ENCODE peak calls at places on chromosomes 6 and 20, in five cellular contexts. One of them, this sample, is unnamed. For H3K4me1, the result is how much of the 10 kb centered on the place peaks cover.

GRCh38 chr6:132715204-132715603 is 1.3 kb upstream of the VNN1 start:
- DNase-seq in heart left ventricle: peak
- DNase-seq in ovary: no peak
- DNase-seq in IMR-90: peak
- DNase-seq in OCI-LY7: no peak
- DNase-seq in this sample: peak

GRCh38 chr6:87944541-87944954 is 103.1 kb upstream of the SPACA1 start:
- DNase-seq in heart left ventricle: peak
- DNase-seq in OCI-LY7: peak
- DNase-seq in ovary: no peak
- DNase-seq in IMR-90: peak
- DNase-seq in this sample: peak

GRCh38 chr6:16163066-16163465 is 34.2 kb downstream of the MYLIP start:
- DNase-seq in IMR-90: no peak
- DNase-seq in OCI-LY7: no peak
- DNase-seq in heart left ventricle: no peak
- DNase-seq in ovary: no peak
- DNase-seq in this sample: no peak

GRCh38 chr6:130776287-130776925 is 50.8 kb upstream of the SMLR1 start:
- DNase-seq in ovary: no peak
- DNase-seq in IMR-90: no peak
- DNase-seq in heart left ventricle: no peak
- DNase-seq in OCI-LY7: no peak
- DNase-seq in this sample: no peak

GRCh38 chr6:168093634-168094033 is 14.6 kb upstream of the FRMD1 start:
- DNase-seq in heart left ventricle: peak
- DNase-seq in ovary: no peak
- DNase-seq in IMR-90: no peak
- DNase-seq in OCI-LY7: no peak
- DNase-seq in this sample: no peak

GRCh38 chr6:52509281-52510212 is 67.3 kb downstream of the TRAM2 start:
- DNase-seq in OCI-LY7: no peak
- DNase-seq in ovary: no peak
- DNase-seq in heart left ventricle: no peak
- DNase-seq in IMR-90: no peak
- DNase-seq in this sample: no peak

GRCh38 chr6:121319112-121319553 is 15.1 kb downstream of the TBC1D32 start:
- DNase-seq in IMR-90: peak
- DNase-seq in OCI-LY7: no peak
- DNase-seq in heart left ventricle: no peak
- DNase-seq in ovary: no peak
- DNase-seq in this sample: no peak

GRCh38 chr6:108609276-108609769 is 48.6 kb downstream of the FOXO3 start:
- DNase-seq in ovary: no peak
- DNase-seq in IMR-90: peak
- DNase-seq in OCI-LY7: no peak
- DNase-seq in heart left ventricle: no peak
- DNase-seq in this sample: no peak

GRCh38 chr6:134092449-134092848 is 40.0 kb upstream of the SLC2A12 start:
- DNase-seq in ovary: no peak
- DNase-seq in OCI-LY7: no peak
- DNase-seq in heart left ventricle: no peak
- DNase-seq in IMR-90: no peak
- DNase-seq in this sample: no peak

GRCh38 chr6:132132911-132133639 is 181.9 kb upstream of the CCN2 start:
- DNase-seq in ovary: no peak
- DNase-seq in IMR-90: peak
- DNase-seq in OCI-LY7: no peak
- DNase-seq in heart left ventricle: no peak
- DNase-seq in this sample: no peak

GRCh38 chr6:160261991-160262718 is 3.5 kb upstream of the SLC22A2 start:
- DNase-seq in heart left ventricle: no peak
- DNase-seq in IMR-90: no peak
- DNase-seq in OCI-LY7: no peak
- DNase-seq in ovary: no peak
- DNase-seq in this sample: no peak

GRCh38 chr20:36374995-36375394 is 68.9 kb downstream of the DLGAP4 start:
- DNase-seq in ovary: no peak
- DNase-seq in OCI-LY7: no peak
- DNase-seq in heart left ventricle: no peak
- DNase-seq in IMR-90: no peak
- DNase-seq in this sample: no peak

GRCh38 chr6:132399376-132400074 is 1.8 kb downstream of the MOXD1 start:
- DNase-seq in OCI-LY7: no peak
- DNase-seq in ovary: no peak
- DNase-seq in heart left ventricle: no peak
- DNase-seq in IMR-90: peak
- DNase-seq in this sample: no peak

GRCh38 chr6:38640216-38640909 is 634 bp upstream of the BTBD9 start:
- DNase-seq in IMR-90: no peak
- DNase-seq in OCI-LY7: no peak
- DNase-seq in ovary: peak
- DNase-seq in heart left ventricle: no peak
- DNase-seq in this sample: no peak

GRCh38 chr6:45969026-45969425 is 46.6 kb downstream of the CLIC5 start:
- DNase-seq in IMR-90: no peak
- DNase-seq in heart left ventricle: no peak
- DNase-seq in ovary: no peak
- DNase-seq in OCI-LY7: no peak
- DNase-seq in this sample: no peak

GRCh38 chr6:146017672-146018071 is 11.2 kb upstream of the GRM1 start:
- DNase-seq in heart left ventricle: no peak
- DNase-seq in IMR-90: no peak
- DNase-seq in OCI-LY7: no peak
- DNase-seq in ovary: no peak
- DNase-seq in this sample: no peak

GRCh38 chr20:41167118-41167470 is 29.8 kb downstream of the PLCG1 start:
- DNase-seq in IMR-90: no peak
- DNase-seq in OCI-LY7: no peak
- DNase-seq in ovary: peak
- DNase-seq in heart left ventricle: peak
- DNase-seq in this sample: no peak

GRCh38 chr6:66897576-66897975 is 1190.5 kb upstream of the EYS start:
- DNase-seq in IMR-90: peak
- DNase-seq in heart left ventricle: peak
- DNase-seq in ovary: no peak
- DNase-seq in OCI-LY7: peak
- DNase-seq in this sample: no peak

GRCh38 chr6:137056121-137056880 is 11.5 kb upstream of the IL20RA start:
- DNase-seq in IMR-90: no peak
- DNase-seq in heart left ventricle: no peak
- DNase-seq in ovary: no peak
- DNase-seq in OCI-LY7: no peak
- DNase-seq in this sample: no peak

GRCh38 chr6:89708316-89708715 is 69.8 kb upstream of the LYRM2 start:
- DNase-seq in IMR-90: no peak
- DNase-seq in ovary: no peak
- DNase-seq in heart left ventricle: no peak
- DNase-seq in OCI-LY7: no peak
- DNase-seq in this sample: peak

GRCh38 chr6:37456816-37457560 is 24.0 kb downstream of the CMTR1 start:
- DNase-seq in ovary: peak
- DNase-seq in OCI-LY7: no peak
- DNase-seq in IMR-90: peak
- DNase-seq in heart left ventricle: no peak
- DNase-seq in this sample: no peak

GRCh38 chr6:35718911-35719381 is 17.9 kb upstream of the ARMC12 start:
- DNase-seq in IMR-90: no peak
- DNase-seq in heart left ventricle: peak
- DNase-seq in ovary: peak
- DNase-seq in OCI-LY7: peak
- DNase-seq in this sample: no peak

GRCh38 chr20:47392015-47392720 is 35.7 kb upstream of the ZMYND8 start:
- DNase-seq in ovary: no peak
- DNase-seq in OCI-LY7: peak
- DNase-seq in heart left ventricle: no peak
- DNase-seq in IMR-90: peak
- DNase-seq in this sample: no peak

GRCh38 chr20:23970049-23970448 is 18.5 kb downstream of the GGTLC1 start:
- DNase-seq in heart left ventricle: no peak
- DNase-seq in OCI-LY7: no peak
- DNase-seq in IMR-90: no peak
- DNase-seq in ovary: no peak
- DNase-seq in this sample: no peak

GRCh38 chr6:45759134-45759849 is 256.4 kb downstream of the CLIC5 start:
- DNase-seq in IMR-90: no peak
- DNase-seq in ovary: no peak
- DNase-seq in heart left ventricle: no peak
- DNase-seq in OCI-LY7: no peak
- DNase-seq in this sample: no peak

GRCh38 chr6:138590796-138591709 is 91.8 kb upstream of the NHSL1 start:
- DNase-seq in IMR-90: peak
- DNase-seq in heart left ventricle: peak
- DNase-seq in ovary: no peak
- DNase-seq in OCI-LY7: peak
- DNase-seq in this sample: peak

GRCh38 chr6:17589402-17590116 is 10.5 kb upstream of the FAM8A1 start:
- DNase-seq in IMR-90: peak
- DNase-seq in ovary: no peak
- DNase-seq in heart left ventricle: no peak
- DNase-seq in OCI-LY7: no peak
- DNase-seq in this sample: no peak

GRCh38 chr20:22353586-22353985 is 230.8 kb downstream of the FOXA2 start:
- DNase-seq in OCI-LY7: no peak
- DNase-seq in IMR-90: no peak
- DNase-seq in ovary: no peak
- DNase-seq in heart left ventricle: no peak
- DNase-seq in this sample: no peak

GRCh38 chr6:143325379-143326140 is 124.9 kb downstream of the ADAT2 start:
- DNase-seq in heart left ventricle: no peak
- DNase-seq in ovary: no peak
- DNase-seq in OCI-LY7: no peak
- DNase-seq in IMR-90: peak
- DNase-seq in this sample: no peak

GRCh38 chr6:108227290-108227689 is 33.5 kb downstream of the SNX3 start:
- DNase-seq in OCI-LY7: no peak
- DNase-seq in ovary: no peak
- DNase-seq in IMR-90: no peak
- DNase-seq in heart left ventricle: no peak
- DNase-seq in this sample: no peak

DNA sequence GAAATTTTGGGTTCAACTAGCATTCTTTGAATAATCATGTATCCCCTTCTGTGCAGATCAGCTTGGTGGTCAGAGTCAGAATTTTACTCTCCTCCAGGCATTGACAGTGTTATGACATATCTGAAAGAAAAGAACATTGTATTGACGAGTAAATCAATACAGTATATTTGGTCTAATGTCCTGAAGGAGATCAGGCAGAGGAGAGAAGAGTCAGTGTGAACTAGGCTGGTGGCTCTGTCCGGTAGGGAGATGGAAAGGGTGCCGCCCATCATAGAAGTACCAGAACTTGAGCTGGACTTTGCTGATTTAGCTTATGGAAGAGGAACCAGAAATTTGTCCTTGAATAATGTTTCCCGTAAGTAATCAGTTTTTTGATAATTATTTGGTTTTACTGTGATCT is at the start of gene CALHM6:
- DNase-seq in heart left ventricle: no peak
- DNase-seq in IMR-90: no peak
- DNase-seq in ovary: no peak
- DNase-seq in OCI-LY7: no peak
- DNase-seq in this sample: no peak
- H3K27ac ChIP-seq in heart left ventricle: peak
- H3K27ac ChIP-seq in IMR-90: no peak
- H3K27ac ChIP-seq in ovary: no peak
- H3K27ac ChIP-seq in OCI-LY7: no peak
- H3K27ac ChIP-seq in this sample: peak

DNA sequence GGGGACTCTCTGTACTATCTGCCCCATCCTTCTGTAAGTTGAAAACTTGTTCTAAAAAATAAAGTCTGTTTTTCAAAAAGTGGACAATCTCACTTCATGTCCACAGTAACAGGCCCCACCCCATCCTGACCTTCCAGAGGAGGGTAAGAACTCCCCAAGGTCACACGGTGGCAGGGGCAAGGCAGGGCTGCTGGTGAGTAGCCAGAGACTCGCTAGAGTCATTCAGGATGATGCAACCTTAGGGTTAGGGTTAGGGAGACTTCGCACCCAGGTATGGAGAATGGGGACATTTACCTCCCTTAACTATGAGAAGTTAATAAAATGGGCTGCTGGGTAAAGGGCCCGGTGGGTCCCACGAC is 15.4 kb downstream of the PEDS1 start:
- DNase-seq in OCI-LY7: no peak
- DNase-seq in heart left ventricle: no peak
- DNase-seq in IMR-90: no peak
- DNase-seq in ovary: no peak
- DNase-seq in this sample: no peak
- H3K4me1 ChIP-seq in OCI-LY7: under half
- H3K4me1 ChIP-seq in heart left ventricle: under half
- H3K4me1 ChIP-seq in IMR-90: under half
- H3K4me1 ChIP-seq in ovary: under half
- H3K4me1 ChIP-seq in this sample: under half

DNA sequence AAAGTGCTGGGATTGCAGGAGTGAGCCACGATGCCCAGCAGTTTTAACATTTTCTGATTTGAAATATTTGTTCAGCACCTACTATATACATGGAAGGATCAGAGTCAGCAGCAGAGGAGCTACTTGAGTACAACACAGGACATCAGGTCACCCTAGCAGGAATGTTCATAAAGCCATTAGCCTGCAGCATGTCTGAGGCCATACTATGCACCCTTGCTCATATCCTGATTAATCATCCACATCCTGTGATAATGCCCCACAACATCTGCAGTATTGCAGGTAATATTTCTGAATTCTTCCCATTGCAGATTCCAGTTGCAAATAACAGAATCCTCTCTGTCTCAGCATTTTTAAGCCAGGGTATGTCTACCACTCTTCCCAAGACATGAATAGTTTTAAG is 171.0 kb upstream of the PRND start:
- DNase-seq in OCI-LY7: no peak
- DNase-seq in heart left ventricle: no peak
- DNase-seq in ovary: no peak
- DNase-seq in IMR-90: peak
- DNase-seq in this sample: no peak
- H3K27ac ChIP-seq in OCI-LY7: no peak
- H3K27ac ChIP-seq in heart left ventricle: no peak
- H3K27ac ChIP-seq in ovary: no peak
- H3K27ac ChIP-seq in IMR-90: peak
- H3K27ac ChIP-seq in this sample: no peak

DNA sequence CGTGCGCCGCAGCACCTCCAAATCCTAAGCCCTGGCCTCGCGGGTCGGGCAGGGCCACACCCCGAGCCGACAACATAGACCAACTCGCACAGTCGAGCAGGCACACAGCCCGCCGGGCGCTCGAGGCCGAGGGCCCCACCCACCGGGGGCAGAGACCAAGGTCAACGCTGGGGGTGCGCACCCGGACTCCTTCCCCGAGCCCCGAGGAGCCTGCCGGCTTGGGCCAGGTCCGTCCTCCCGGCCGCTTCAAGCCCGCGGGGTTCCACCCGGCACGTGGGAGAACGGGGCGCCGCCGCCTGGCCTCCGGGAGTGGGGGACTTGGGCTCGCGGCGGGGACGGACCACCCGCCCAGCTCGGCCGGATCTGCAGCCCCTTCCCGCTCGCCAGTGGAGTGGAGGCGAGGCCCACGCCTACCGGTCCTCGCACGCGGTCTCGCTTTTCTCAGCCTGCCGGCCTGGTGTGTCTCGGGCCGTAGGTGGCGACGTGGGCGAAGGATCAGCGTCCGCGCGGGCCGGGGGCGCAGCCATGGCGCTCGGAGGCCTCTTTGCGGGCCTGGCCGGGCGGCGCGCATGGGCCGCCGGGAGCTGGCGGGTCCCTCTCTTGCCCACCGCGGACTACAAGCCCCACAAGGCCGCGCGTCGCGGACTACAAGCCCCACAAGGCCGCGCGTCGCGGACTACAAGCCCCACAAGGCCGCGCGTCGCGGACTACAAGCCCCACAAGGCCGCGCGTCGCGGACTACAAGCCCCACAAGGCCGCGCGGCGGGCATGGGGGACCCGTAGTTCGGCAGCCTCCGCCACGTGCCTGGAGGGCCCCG is at the start of gene UCKL1:
- DNase-seq in heart left ventricle: peak
- DNase-seq in OCI-LY7: peak
- DNase-seq in IMR-90: peak
- DNase-seq in ovary: peak
- DNase-seq in this sample: peak
- H3K4me1 ChIP-seq in heart left ventricle: under half
- H3K4me1 ChIP-seq in OCI-LY7: under half
- H3K4me1 ChIP-seq in IMR-90: under half
- H3K4me1 ChIP-seq in ovary: under half
- H3K4me1 ChIP-seq in this sample: half or more